ENCODE peak calls at places on chromosomes 5 and 9, in eight cellular contexts. One of them, this sample, is unnamed.

GRCh38 chr5:83711982-83712601 is 8.6 kb downstream of the HAPLN1 start:
- DNase-seq in mammary epithelial cell: peak
- DNase-seq in NCI-H460: peak
- DNase-seq in mesenchymal stem cell: peak
- DNase-seq in stimulated activated CD4-positive, alpha-beta T cell treated with anti-CD3 and anti-CD28 coated beads, Interleukin-2, amount 100 ng/mL, for 48 hours: peak
- DNase-seq in stimulated activated CD8-positive, alpha-beta memory T cell treated with anti-CD3 and anti-CD28 coated beads, Interleukin-12 subunit alpha, Interleukin-12 subunit beta, amount 100 ng/mL, for 4 hours: no peak
- DNase-seq in left kidney: peak
- DNase-seq in COR-L47: peak
- DNase-seq in this sample: no peak

GRCh38 chr5:107124376-107124775 is 546.4 kb downstream of the EFNA5 start:
- DNase-seq in mammary epithelial cell: no peak
- DNase-seq in NCI-H460: no peak
- DNase-seq in mesenchymal stem cell: no peak
- DNase-seq in stimulated activated CD4-positive, alpha-beta T cell treated with anti-CD3 and anti-CD28 coated beads, Interleukin-2, amount 100 ng/mL, for 48 hours: no peak
- DNase-seq in stimulated activated CD8-positive, alpha-beta memory T cell treated with anti-CD3 and anti-CD28 coated beads, Interleukin-12 subunit alpha, Interleukin-12 subunit beta, amount 100 ng/mL, for 4 hours: no peak
- DNase-seq in left kidney: no peak
- DNase-seq in COR-L47: no peak
- DNase-seq in this sample: no peak

GRCh38 chr5:17127743-17128231 is 89.6 kb upstream of the BASP1 start:
- DNase-seq in mammary epithelial cell: peak
- DNase-seq in NCI-H460: peak
- DNase-seq in mesenchymal stem cell: peak
- DNase-seq in stimulated activated CD4-positive, alpha-beta T cell treated with anti-CD3 and anti-CD28 coated beads, Interleukin-2, amount 100 ng/mL, for 48 hours: no peak
- DNase-seq in stimulated activated CD8-positive, alpha-beta memory T cell treated with anti-CD3 and anti-CD28 coated beads, Interleukin-12 subunit alpha, Interleukin-12 subunit beta, amount 100 ng/mL, for 4 hours: no peak
- DNase-seq in left kidney: no peak
- DNase-seq in COR-L47: no peak
- DNase-seq in this sample: no peak

GRCh38 chr5:158875272-158875679 is 224.4 kb downstream of the EBF1 start:
- DNase-seq in mammary epithelial cell: no peak
- DNase-seq in NCI-H460: no peak
- DNase-seq in mesenchymal stem cell: peak
- DNase-seq in stimulated activated CD4-positive, alpha-beta T cell treated with anti-CD3 and anti-CD28 coated beads, Interleukin-2, amount 100 ng/mL, for 48 hours: no peak
- DNase-seq in stimulated activated CD8-positive, alpha-beta memory T cell treated with anti-CD3 and anti-CD28 coated beads, Interleukin-12 subunit alpha, Interleukin-12 subunit beta, amount 100 ng/mL, for 4 hours: no peak
- DNase-seq in left kidney: no peak
- DNase-seq in COR-L47: no peak
- DNase-seq in this sample: no peak

GRCh38 chr5:98798371-98798770 is 24.9 kb downstream of the RGMB start:
- DNase-seq in mammary epithelial cell: no peak
- DNase-seq in NCI-H460: no peak
- DNase-seq in mesenchymal stem cell: no peak
- DNase-seq in stimulated activated CD4-positive, alpha-beta T cell treated with anti-CD3 and anti-CD28 coated beads, Interleukin-2, amount 100 ng/mL, for 48 hours: no peak
- DNase-seq in stimulated activated CD8-positive, alpha-beta memory T cell treated with anti-CD3 and anti-CD28 coated beads, Interleukin-12 subunit alpha, Interleukin-12 subunit beta, amount 100 ng/mL, for 4 hours: no peak
- DNase-seq in left kidney: no peak
- DNase-seq in COR-L47: no peak
- DNase-seq in this sample: no peak

GRCh38 chr5:73446631-73447233 is 1.8 kb downstream of the FOXD1 start:
- DNase-seq in mammary epithelial cell: no peak
- DNase-seq in NCI-H460: no peak
- DNase-seq in mesenchymal stem cell: peak
- DNase-seq in stimulated activated CD4-positive, alpha-beta T cell treated with anti-CD3 and anti-CD28 coated beads, Interleukin-2, amount 100 ng/mL, for 48 hours: no peak
- DNase-seq in stimulated activated CD8-positive, alpha-beta memory T cell treated with anti-CD3 and anti-CD28 coated beads, Interleukin-12 subunit alpha, Interleukin-12 subunit beta, amount 100 ng/mL, for 4 hours: no peak
- DNase-seq in left kidney: peak
- DNase-seq in COR-L47: peak
- DNase-seq in this sample: peak

GRCh38 chr5:143191720-143192119 is 211.8 kb downstream of the NR3C1 start:
- DNase-seq in mammary epithelial cell: no peak
- DNase-seq in NCI-H460: no peak
- DNase-seq in mesenchymal stem cell: no peak
- DNase-seq in stimulated activated CD4-positive, alpha-beta T cell treated with anti-CD3 and anti-CD28 coated beads, Interleukin-2, amount 100 ng/mL, for 48 hours: no peak
- DNase-seq in stimulated activated CD8-positive, alpha-beta memory T cell treated with anti-CD3 and anti-CD28 coated beads, Interleukin-12 subunit alpha, Interleukin-12 subunit beta, amount 100 ng/mL, for 4 hours: no peak
- DNase-seq in left kidney: no peak
- DNase-seq in COR-L47: no peak
- DNase-seq in this sample: no peak

GRCh38 chr5:27267209-27267824 is 228.9 kb upstream of the CDH9 start:
- DNase-seq in mammary epithelial cell: no peak
- DNase-seq in NCI-H460: no peak
- DNase-seq in mesenchymal stem cell: no peak
- DNase-seq in stimulated activated CD4-positive, alpha-beta T cell treated with anti-CD3 and anti-CD28 coated beads, Interleukin-2, amount 100 ng/mL, for 48 hours: no peak
- DNase-seq in stimulated activated CD8-positive, alpha-beta memory T cell treated with anti-CD3 and anti-CD28 coated beads, Interleukin-12 subunit alpha, Interleukin-12 subunit beta, amount 100 ng/mL, for 4 hours: no peak
- DNase-seq in left kidney: no peak
- DNase-seq in COR-L47: no peak
- DNase-seq in this sample: peak

GRCh38 chr5:131396015-131396414 is 132.2 kb downstream of the CDC42SE2 start:
- DNase-seq in mammary epithelial cell: no peak
- DNase-seq in NCI-H460: no peak
- DNase-seq in mesenchymal stem cell: no peak
- DNase-seq in stimulated activated CD4-positive, alpha-beta T cell treated with anti-CD3 and anti-CD28 coated beads, Interleukin-2, amount 100 ng/mL, for 48 hours: no peak
- DNase-seq in stimulated activated CD8-positive, alpha-beta memory T cell treated with anti-CD3 and anti-CD28 coated beads, Interleukin-12 subunit alpha, Interleukin-12 subunit beta, amount 100 ng/mL, for 4 hours: no peak
- DNase-seq in left kidney: no peak
- DNase-seq in COR-L47: no peak
- DNase-seq in this sample: no peak

GRCh38 chr9:27750571-27750970 is 177.3 kb upstream of the C9orf72 start:
- DNase-seq in mammary epithelial cell: no peak
- DNase-seq in NCI-H460: no peak
- DNase-seq in mesenchymal stem cell: no peak
- DNase-seq in stimulated activated CD4-positive, alpha-beta T cell treated with anti-CD3 and anti-CD28 coated beads, Interleukin-2, amount 100 ng/mL, for 48 hours: no peak
- DNase-seq in stimulated activated CD8-positive, alpha-beta memory T cell treated with anti-CD3 and anti-CD28 coated beads, Interleukin-12 subunit alpha, Interleukin-12 subunit beta, amount 100 ng/mL, for 4 hours: no peak
- DNase-seq in left kidney: no peak
- DNase-seq in COR-L47: no peak
- DNase-seq in this sample: no peak

GRCh38 chr9:5838884-5839571 is 6.1 kb upstream of the ERMP1 start:
- DNase-seq in mammary epithelial cell: peak
- DNase-seq in NCI-H460: peak
- DNase-seq in mesenchymal stem cell: peak
- DNase-seq in stimulated activated CD4-positive, alpha-beta T cell treated with anti-CD3 and anti-CD28 coated beads, Interleukin-2, amount 100 ng/mL, for 48 hours: no peak
- DNase-seq in stimulated activated CD8-positive, alpha-beta memory T cell treated with anti-CD3 and anti-CD28 coated beads, Interleukin-12 subunit alpha, Interleukin-12 subunit beta, amount 100 ng/mL, for 4 hours: no peak
- DNase-seq in left kidney: peak
- DNase-seq in COR-L47: no peak
- DNase-seq in this sample: no peak

GRCh38 chr5:61569353-61569752 is 237.3 kb downstream of the ZSWIM6 start:
- DNase-seq in mammary epithelial cell: no peak
- DNase-seq in NCI-H460: no peak
- DNase-seq in mesenchymal stem cell: no peak
- DNase-seq in stimulated activated CD4-positive, alpha-beta T cell treated with anti-CD3 and anti-CD28 coated beads, Interleukin-2, amount 100 ng/mL, for 48 hours: no peak
- DNase-seq in stimulated activated CD8-positive, alpha-beta memory T cell treated with anti-CD3 and anti-CD28 coated beads, Interleukin-12 subunit alpha, Interleukin-12 subunit beta, amount 100 ng/mL, for 4 hours: no peak
- DNase-seq in left kidney: no peak
- DNase-seq in COR-L47: no peak
- DNase-seq in this sample: no peak

GRCh38 chr5:39202594-39203290 is 16.6 kb downstream of the FYB1 start:
- DNase-seq in mammary epithelial cell: no peak
- DNase-seq in NCI-H460: no peak
- DNase-seq in mesenchymal stem cell: no peak
- DNase-seq in stimulated activated CD4-positive, alpha-beta T cell treated with anti-CD3 and anti-CD28 coated beads, Interleukin-2, amount 100 ng/mL, for 48 hours: no peak
- DNase-seq in stimulated activated CD8-positive, alpha-beta memory T cell treated with anti-CD3 and anti-CD28 coated beads, Interleukin-12 subunit alpha, Interleukin-12 subunit beta, amount 100 ng/mL, for 4 hours: no peak
- DNase-seq in left kidney: no peak
- DNase-seq in COR-L47: no peak
- DNase-seq in this sample: no peak

GRCh38 chr9:130630506-130631330 is 33.7 kb upstream of the PRDM12 start:
- DNase-seq in mammary epithelial cell: no peak
- DNase-seq in NCI-H460: no peak
- DNase-seq in mesenchymal stem cell: no peak
- DNase-seq in stimulated activated CD4-positive, alpha-beta T cell treated with anti-CD3 and anti-CD28 coated beads, Interleukin-2, amount 100 ng/mL, for 48 hours: no peak
- DNase-seq in stimulated activated CD8-positive, alpha-beta memory T cell treated with anti-CD3 and anti-CD28 coated beads, Interleukin-12 subunit alpha, Interleukin-12 subunit beta, amount 100 ng/mL, for 4 hours: no peak
- DNase-seq in left kidney: no peak
- DNase-seq in COR-L47: no peak
- DNase-seq in this sample: peak

GRCh38 chr9:133105461-133105770 is 15.6 kb downstream of the RALGDS start:
- DNase-seq in mammary epithelial cell: no peak
- DNase-seq in NCI-H460: no peak
- DNase-seq in mesenchymal stem cell: no peak
- DNase-seq in stimulated activated CD4-positive, alpha-beta T cell treated with anti-CD3 and anti-CD28 coated beads, Interleukin-2, amount 100 ng/mL, for 48 hours: no peak
- DNase-seq in stimulated activated CD8-positive, alpha-beta memory T cell treated with anti-CD3 and anti-CD28 coated beads, Interleukin-12 subunit alpha, Interleukin-12 subunit beta, amount 100 ng/mL, for 4 hours: no peak
- DNase-seq in left kidney: no peak
- DNase-seq in COR-L47: no peak
- DNase-seq in this sample: peak

GRCh38 chr9:130981761-130982147 is 27.2 kb upstream of the LAMC3 start:
- DNase-seq in mammary epithelial cell: no peak
- DNase-seq in NCI-H460: no peak
- DNase-seq in mesenchymal stem cell: no peak
- DNase-seq in stimulated activated CD4-positive, alpha-beta T cell treated with anti-CD3 and anti-CD28 coated beads, Interleukin-2, amount 100 ng/mL, for 48 hours: no peak
- DNase-seq in stimulated activated CD8-positive, alpha-beta memory T cell treated with anti-CD3 and anti-CD28 coated beads, Interleukin-12 subunit alpha, Interleukin-12 subunit beta, amount 100 ng/mL, for 4 hours: no peak
- DNase-seq in left kidney: peak
- DNase-seq in COR-L47: no peak
- DNase-seq in this sample: no peak

GRCh38 chr5:138910546-138911185 is 35.5 kb upstream of the LRRTM2 start:
- DNase-seq in mammary epithelial cell: no peak
- DNase-seq in NCI-H460: no peak
- DNase-seq in mesenchymal stem cell: no peak
- DNase-seq in stimulated activated CD4-positive, alpha-beta T cell treated with anti-CD3 and anti-CD28 coated beads, Interleukin-2, amount 100 ng/mL, for 48 hours: no peak
- DNase-seq in stimulated activated CD8-positive, alpha-beta memory T cell treated with anti-CD3 and anti-CD28 coated beads, Interleukin-12 subunit alpha, Interleukin-12 subunit beta, amount 100 ng/mL, for 4 hours: no peak
- DNase-seq in left kidney: no peak
- DNase-seq in COR-L47: no peak
- DNase-seq in this sample: no peak

GRCh38 chr9:134165357-134166315 is 1.3 kb upstream of the RNU6ATAC start:
- DNase-seq in mammary epithelial cell: peak
- DNase-seq in NCI-H460: no peak
- DNase-seq in mesenchymal stem cell: peak
- DNase-seq in stimulated activated CD4-positive, alpha-beta T cell treated with anti-CD3 and anti-CD28 coated beads, Interleukin-2, amount 100 ng/mL, for 48 hours: peak
- DNase-seq in stimulated activated CD8-positive, alpha-beta memory T cell treated with anti-CD3 and anti-CD28 coated beads, Interleukin-12 subunit alpha, Interleukin-12 subunit beta, amount 100 ng/mL, for 4 hours: no peak
- DNase-seq in left kidney: peak
- DNase-seq in COR-L47: no peak
- DNase-seq in this sample: no peak

GRCh38 chr9:70421272-70422180 is 7.1 kb upstream of the KLF9 start:
- DNase-seq in mammary epithelial cell: no peak
- DNase-seq in NCI-H460: no peak
- DNase-seq in mesenchymal stem cell: peak
- DNase-seq in stimulated activated CD4-positive, alpha-beta T cell treated with anti-CD3 and anti-CD28 coated beads, Interleukin-2, amount 100 ng/mL, for 48 hours: no peak
- DNase-seq in stimulated activated CD8-positive, alpha-beta memory T cell treated with anti-CD3 and anti-CD28 coated beads, Interleukin-12 subunit alpha, Interleukin-12 subunit beta, amount 100 ng/mL, for 4 hours: peak
- DNase-seq in left kidney: peak
- DNase-seq in COR-L47: peak
- DNase-seq in this sample: no peak

GRCh38 chr5:122701640-122702523 is 73.0 kb upstream of the SNX2 start:
- DNase-seq in mammary epithelial cell: no peak
- DNase-seq in NCI-H460: no peak
- DNase-seq in mesenchymal stem cell: no peak
- DNase-seq in stimulated activated CD4-positive, alpha-beta T cell treated with anti-CD3 and anti-CD28 coated beads, Interleukin-2, amount 100 ng/mL, for 48 hours: no peak
- DNase-seq in stimulated activated CD8-positive, alpha-beta memory T cell treated with anti-CD3 and anti-CD28 coated beads, Interleukin-12 subunit alpha, Interleukin-12 subunit beta, amount 100 ng/mL, for 4 hours: no peak
- DNase-seq in left kidney: no peak
- DNase-seq in COR-L47: no peak
- DNase-seq in this sample: no peak

GRCh38 chr9:30732060-30732459 is 1652.4 kb upstream of the ACO1 start:
- DNase-seq in mammary epithelial cell: no peak
- DNase-seq in NCI-H460: no peak
- DNase-seq in mesenchymal stem cell: no peak
- DNase-seq in stimulated activated CD4-positive, alpha-beta T cell treated with anti-CD3 and anti-CD28 coated beads, Interleukin-2, amount 100 ng/mL, for 48 hours: no peak
- DNase-seq in stimulated activated CD8-positive, alpha-beta memory T cell treated with anti-CD3 and anti-CD28 coated beads, Interleukin-12 subunit alpha, Interleukin-12 subunit beta, amount 100 ng/mL, for 4 hours: no peak
- DNase-seq in left kidney: no peak
- DNase-seq in COR-L47: no peak
- DNase-seq in this sample: no peak

GRCh38 chr9:97714435-97714834 is 17.3 kb upstream of the XPA start:
- DNase-seq in mammary epithelial cell: peak
- DNase-seq in NCI-H460: no peak
- DNase-seq in mesenchymal stem cell: peak
- DNase-seq in stimulated activated CD4-positive, alpha-beta T cell treated with anti-CD3 and anti-CD28 coated beads, Interleukin-2, amount 100 ng/mL, for 48 hours: no peak
- DNase-seq in stimulated activated CD8-positive, alpha-beta memory T cell treated with anti-CD3 and anti-CD28 coated beads, Interleukin-12 subunit alpha, Interleukin-12 subunit beta, amount 100 ng/mL, for 4 hours: no peak
- DNase-seq in left kidney: no peak
- DNase-seq in COR-L47: no peak
- DNase-seq in this sample: no peak

GRCh38 chr9:21043841-21044240 is 12.4 kb upstream of the HACD4 start:
- DNase-seq in mammary epithelial cell: no peak
- DNase-seq in NCI-H460: no peak
- DNase-seq in mesenchymal stem cell: no peak
- DNase-seq in stimulated activated CD4-positive, alpha-beta T cell treated with anti-CD3 and anti-CD28 coated beads, Interleukin-2, amount 100 ng/mL, for 48 hours: no peak
- DNase-seq in stimulated activated CD8-positive, alpha-beta memory T cell treated with anti-CD3 and anti-CD28 coated beads, Interleukin-12 subunit alpha, Interleukin-12 subunit beta, amount 100 ng/mL, for 4 hours: no peak
- DNase-seq in left kidney: no peak
- DNase-seq in COR-L47: no peak
- DNase-seq in this sample: no peak

GRCh38 chr5:35904443-35905132 is 33.8 kb downstream of the CAPSL start:
- DNase-seq in mammary epithelial cell: no peak
- DNase-seq in NCI-H460: no peak
- DNase-seq in mesenchymal stem cell: no peak
- DNase-seq in stimulated activated CD4-positive, alpha-beta T cell treated with anti-CD3 and anti-CD28 coated beads, Interleukin-2, amount 100 ng/mL, for 48 hours: no peak
- DNase-seq in stimulated activated CD8-positive, alpha-beta memory T cell treated with anti-CD3 and anti-CD28 coated beads, Interleukin-12 subunit alpha, Interleukin-12 subunit beta, amount 100 ng/mL, for 4 hours: no peak
- DNase-seq in left kidney: no peak
- DNase-seq in COR-L47: no peak
- DNase-seq in this sample: no peak

GRCh38 chr9:83955985-83956287 is 24.1 kb downstream of the HNRNPK start:
- DNase-seq in mammary epithelial cell: no peak
- DNase-seq in NCI-H460: no peak
- DNase-seq in mesenchymal stem cell: no peak
- DNase-seq in stimulated activated CD4-positive, alpha-beta T cell treated with anti-CD3 and anti-CD28 coated beads, Interleukin-2, amount 100 ng/mL, for 48 hours: no peak
- DNase-seq in stimulated activated CD8-positive, alpha-beta memory T cell treated with anti-CD3 and anti-CD28 coated beads, Interleukin-12 subunit alpha, Interleukin-12 subunit beta, amount 100 ng/mL, for 4 hours: no peak
- DNase-seq in left kidney: no peak
- DNase-seq in COR-L47: no peak
- DNase-seq in this sample: no peak

GRCh38 chr9:109387206-109387605 is 66.3 kb upstream of the EPB41L4B start:
- DNase-seq in mammary epithelial cell: no peak
- DNase-seq in NCI-H460: no peak
- DNase-seq in mesenchymal stem cell: no peak
- DNase-seq in stimulated activated CD4-positive, alpha-beta T cell treated with anti-CD3 and anti-CD28 coated beads, Interleukin-2, amount 100 ng/mL, for 48 hours: no peak
- DNase-seq in stimulated activated CD8-positive, alpha-beta memory T cell treated with anti-CD3 and anti-CD28 coated beads, Interleukin-12 subunit alpha, Interleukin-12 subunit beta, amount 100 ng/mL, for 4 hours: no peak
- DNase-seq in left kidney: no peak
- DNase-seq in COR-L47: no peak
- DNase-seq in this sample: no peak

GRCh38 chr5:912356-913091 is 19.8 kb downstream of the TRIP13 start:
- DNase-seq in mammary epithelial cell: peak
- DNase-seq in NCI-H460: peak
- DNase-seq in mesenchymal stem cell: peak
- DNase-seq in stimulated activated CD4-positive, alpha-beta T cell treated with anti-CD3 and anti-CD28 coated beads, Interleukin-2, amount 100 ng/mL, for 48 hours: peak
- DNase-seq in stimulated activated CD8-positive, alpha-beta memory T cell treated with anti-CD3 and anti-CD28 coated beads, Interleukin-12 subunit alpha, Interleukin-12 subunit beta, amount 100 ng/mL, for 4 hours: peak
- DNase-seq in left kidney: peak
- DNase-seq in COR-L47: no peak
- DNase-seq in this sample: no peak

GRCh38 chr5:135741040-135741439 is 93.4 kb upstream of the SLC25A48 start:
- DNase-seq in mammary epithelial cell: no peak
- DNase-seq in NCI-H460: no peak
- DNase-seq in mesenchymal stem cell: no peak
- DNase-seq in stimulated activated CD4-positive, alpha-beta T cell treated with anti-CD3 and anti-CD28 coated beads, Interleukin-2, amount 100 ng/mL, for 48 hours: no peak
- DNase-seq in stimulated activated CD8-positive, alpha-beta memory T cell treated with anti-CD3 and anti-CD28 coated beads, Interleukin-12 subunit alpha, Interleukin-12 subunit beta, amount 100 ng/mL, for 4 hours: no peak
- DNase-seq in left kidney: no peak
- DNase-seq in COR-L47: no peak
- DNase-seq in this sample: no peak

GRCh38 chr9:135302329-135303279 is 177.0 kb upstream of the PPP1R26 start:
- DNase-seq in mammary epithelial cell: no peak
- DNase-seq in NCI-H460: no peak
- DNase-seq in mesenchymal stem cell: no peak
- DNase-seq in stimulated activated CD4-positive, alpha-beta T cell treated with anti-CD3 and anti-CD28 coated beads, Interleukin-2, amount 100 ng/mL, for 48 hours: no peak
- DNase-seq in stimulated activated CD8-positive, alpha-beta memory T cell treated with anti-CD3 and anti-CD28 coated beads, Interleukin-12 subunit alpha, Interleukin-12 subunit beta, amount 100 ng/mL, for 4 hours: no peak
- DNase-seq in left kidney: no peak
- DNase-seq in COR-L47: no peak
- DNase-seq in this sample: no peak

GRCh38 chr5:81846301-81846700 is 95.4 kb upstream of the SSBP2 start:
- DNase-seq in mammary epithelial cell: no peak
- DNase-seq in NCI-H460: no peak
- DNase-seq in mesenchymal stem cell: no peak
- DNase-seq in stimulated activated CD4-positive, alpha-beta T cell treated with anti-CD3 and anti-CD28 coated beads, Interleukin-2, amount 100 ng/mL, for 48 hours: no peak
- DNase-seq in stimulated activated CD8-positive, alpha-beta memory T cell treated with anti-CD3 and anti-CD28 coated beads, Interleukin-12 subunit alpha, Interleukin-12 subunit beta, amount 100 ng/mL, for 4 hours: no peak
- DNase-seq in left kidney: no peak
- DNase-seq in COR-L47: no peak
- DNase-seq in this sample: no peak